ENCODE peak calls at places on chromosomes 3 and 15, in six cellular contexts. A, W, K, U, Z and G are unnamed samples. For H3K4me1, the result is how much of the 10 kb centered on the place peaks cover.

GRCh38 chr3:38031022-38031994 is 1.9 kb upstream of the PLCD1 start:
- DNase-seq in A (peak), K (no peak), W (peak), U (no peak), Z (no peak), G (peak)

GRCh38 chr15:43213466-43213865 is 7.4 kb downstream of the EPB42 start:
- DNase-seq in A (no peak), U (no peak), Z (no peak), K (no peak), W (no peak), G (no peak)

GRCh38 chr3:127115691-127116351 is 77.1 kb upstream of the PRR23E start:
- DNase-seq in U (no peak), Z (no peak), A (no peak), W (no peak), K (no peak), G (no peak)

GRCh38 chr3:141273700-141274410 is 42.2 kb downstream of the PXYLP1 start:
- DNase-seq in W (no peak), K (no peak), U (no peak), Z (no peak), A (no peak), G (no peak)

GRCh38 chr3:154304936-154305335 is 19.4 kb downstream of the DHX36 start:
- DNase-seq in W (no peak), K (no peak), U (no peak), A (no peak), Z (no peak), G (no peak)

GRCh38 chr15:89776274-89777072 is at the start of gene MESP2:
- DNase-seq in A (peak), K (peak), W (peak), Z (peak), U (no peak), G (peak)

GRCh38 chr3:113834983-113835382 is 3.6 kb upstream of the GRAMD1C start:
- DNase-seq in U (no peak), A (no peak), W (no peak), K (no peak), Z (no peak), G (no peak)

GRCh38 chr3:37243811-37244748 is 69.7 kb upstream of the LRRFIP2 start:
- DNase-seq in W (peak), U (peak), A (peak), Z (peak), K (peak), G (peak)

GRCh38 chr3:54781728-54782127 is 146.1 kb downstream of the LRTM1 start:
- DNase-seq in U (no peak), W (peak), Z (peak), A (no peak), K (no peak), G (no peak)

GRCh38 chr3:126537116-126537729 is 13.3 kb downstream of the CHST13 start:
- DNase-seq in U (no peak), K (no peak), A (no peak), W (no peak), Z (no peak), G (no peak)

GRCh38 chr15:22961661-22962221 is 18.4 kb downstream of the CYFIP1 start:
- DNase-seq in W (no peak), Z (no peak), A (no peak), U (no peak), K (peak), G (no peak)

GRCh38 chr3:29513236-29513635 is 232.4 kb downstream of the RBMS3 start:
- DNase-seq in K (no peak), A (no peak), W (no peak), U (no peak), Z (no peak), G (no peak)

GRCh38 chr15:96409231-96410138 is 79.0 kb downstream of the NR2F2 start:
- DNase-seq in W (peak), U (no peak), A (no peak), K (no peak), Z (peak), G (no peak)

GRCh38 chr3:40312661-40313226 is 3.2 kb downstream of the EIF1B start:
- DNase-seq in U (no peak), K (peak), A (no peak), W (no peak), Z (peak), G (no peak)
- H3K4me3 ChIP-seq in U (no peak), K (no peak), A (no peak), W (no peak), Z (no peak), G (peak)

GRCh38 chr3:123416647-123417046 is 32.2 kb downstream of the ADCY5 start:
- DNase-seq in Z (no peak), W (no peak), K (no peak), A (no peak), U (no peak), G (no peak)
- H3K27ac ChIP-seq in Z (no peak), W (no peak), K (no peak), A (no peak), U (no peak), G (no peak)

GRCh38 chr3:149548729-149549065 is 74.2 kb downstream of the TM4SF4 start:
- DNase-seq in U (no peak), K (no peak), W (no peak), A (no peak), Z (no peak), G (no peak)

GRCh38 chr3:149551500-149551899 is 77.0 kb downstream of the TM4SF4 start:
- DNase-seq in Z (no peak), K (no peak), U (no peak), A (no peak), W (no peak), G (no peak)

GRCh38 chr3:149552700-149553099 is 78.2 kb downstream of the TM4SF4 start:
- DNase-seq in A (no peak), W (no peak), K (no peak), U (no peak), Z (no peak), G (no peak)

GRCh38 chr3:149547413-149547812 is 72.9 kb downstream of the TM4SF4 start:
- DNase-seq in W (no peak), Z (no peak), A (no peak), U (no peak), K (peak), G (no peak)

GRCh38 chr3:149547954-149548728 is 73.6 kb downstream of the TM4SF4 start:
- DNase-seq in A (peak), K (peak), U (no peak), Z (no peak), W (peak), G (no peak)
- H3K4me1 ChIP-seq in A (under half), K (under half), U (under half), Z (under half), W (under half), G (under half)

GRCh38 chr3:124800511-124801374 is 70.5 kb downstream of the UMPS start:
- DNase-seq in K (peak), U (no peak), W (no peak), Z (peak), A (no peak), G (no peak)
- H3K4me3 ChIP-seq in K (no peak), U (no peak), W (no peak), Z (no peak), A (no peak), G (no peak)

GRCh38 chr3:197547618-197548017 is 8.2 kb downstream of the BDH1 start:
- DNase-seq in K (no peak), A (no peak), U (no peak), Z (peak), W (peak), G (no peak)
- H3K27ac ChIP-seq in K (no peak), A (no peak), U (no peak), Z (no peak), W (no peak), G (no peak)

GRCh38 chr3:2880357-2880756 is 229.8 kb downstream of the IL5RA start:
- DNase-seq in U (no peak), A (no peak), K (no peak), W (peak), Z (no peak), G (no peak)
- H3K4me1 ChIP-seq in U (under half), A (under half), K (under half), W (under half), Z (under half), G (under half)

GRCh38 chr15:36882487-36883108 is 217.8 kb downstream of the MEIS2 start:
- DNase-seq in W (no peak), U (no peak), K (no peak), Z (peak), A (no peak), G (no peak)
- H3K4me3 ChIP-seq in W (no peak), U (no peak), K (peak), Z (peak), A (no peak), G (no peak)